ENCODE peak calls at places on chromosomes 1 and 21, in four cellular contexts. One of them, this sample, is unnamed.

GRCh38 chr1:200129480-200129879 is 102.0 kb downstream of the NR5A2 start:
- DNase-seq in Calu3: no peak
- DNase-seq in IMR-90: no peak
- DNase-seq in tibial artery: no peak
- DNase-seq in this sample: no peak

GRCh38 chr1:181112071-181112929 is 23.8 kb downstream of the IER5 start:
- DNase-seq in Calu3: peak
- DNase-seq in IMR-90: peak
- DNase-seq in tibial artery: peak
- DNase-seq in this sample: peak

GRCh38 chr1:226443439-226443838 is 35.5 kb upstream of the PARP1 start:
- DNase-seq in Calu3: no peak
- DNase-seq in IMR-90: peak
- DNase-seq in tibial artery: no peak
- DNase-seq in this sample: peak

GRCh38 chr1:50917128-50917795 is 42.8 kb downstream of the FAF1 start:
- DNase-seq in Calu3: no peak
- DNase-seq in IMR-90: no peak
- DNase-seq in tibial artery: no peak
- DNase-seq in this sample: no peak

GRCh38 chr1:43021547-43022474 is 63.1 kb upstream of the SLC2A1 start:
- DNase-seq in Calu3: no peak
- DNase-seq in IMR-90: no peak
- DNase-seq in tibial artery: no peak
- DNase-seq in this sample: no peak

GRCh38 chr1:200890818-200891773 is 3.6 kb upstream of the INAVA start:
- DNase-seq in Calu3: peak
- DNase-seq in IMR-90: peak
- DNase-seq in tibial artery: no peak
- DNase-seq in this sample: no peak

GRCh38 chr21:34200288-34200905 is 127.0 kb downstream of the MRPS6 start:
- DNase-seq in Calu3: no peak
- DNase-seq in IMR-90: no peak
- DNase-seq in tibial artery: no peak
- DNase-seq in this sample: no peak

GRCh38 chr21:46416551-46416950 is 42.1 kb upstream of the DIP2A start:
- DNase-seq in Calu3: no peak
- DNase-seq in IMR-90: no peak
- DNase-seq in tibial artery: no peak
- DNase-seq in this sample: no peak

GRCh38 chr1:156772728-156773497 is 5.6 kb downstream of the PRCC start:
- DNase-seq in Calu3: no peak
- DNase-seq in IMR-90: no peak
- DNase-seq in tibial artery: peak
- DNase-seq in this sample: no peak

GRCh38 chr1:29415861-29416260 is 179.5 kb downstream of the PTPRU start:
- DNase-seq in Calu3: no peak
- DNase-seq in IMR-90: no peak
- DNase-seq in tibial artery: no peak
- DNase-seq in this sample: no peak

GRCh38 chr1:59008599-59009347 is 224.9 kb upstream of the JUN start:
- DNase-seq in Calu3: no peak
- DNase-seq in IMR-90: peak
- DNase-seq in tibial artery: no peak
- DNase-seq in this sample: no peak

GRCh38 chr1:44605904-44606615 is 68.2 kb downstream of the TMEM53 start:
- DNase-seq in Calu3: no peak
- DNase-seq in IMR-90: no peak
- DNase-seq in tibial artery: no peak
- DNase-seq in this sample: no peak

GRCh38 chr1:93814059-93814794 is 64.8 kb downstream of the DNTTIP2 start:
- DNase-seq in Calu3: peak
- DNase-seq in IMR-90: peak
- DNase-seq in tibial artery: no peak
- DNase-seq in this sample: peak

GRCh38 chr1:92707292-92707691 is 77.6 kb downstream of the EVI5 start:
- DNase-seq in Calu3: no peak
- DNase-seq in IMR-90: no peak
- DNase-seq in tibial artery: no peak
- DNase-seq in this sample: no peak

GRCh38 chr1:40847023-40847740 is 15.0 kb downstream of the CITED4 start:
- DNase-seq in Calu3: no peak
- DNase-seq in IMR-90: peak
- DNase-seq in tibial artery: no peak
- DNase-seq in this sample: no peak

GRCh38 chr1:183255073-183255472 is 69.0 kb downstream of the LAMC2 start:
- DNase-seq in Calu3: no peak
- DNase-seq in IMR-90: no peak
- DNase-seq in tibial artery: no peak
- DNase-seq in this sample: no peak

GRCh38 chr1:64093941-64094340 is 109.5 kb upstream of the UBE2U start:
- DNase-seq in Calu3: no peak
- DNase-seq in IMR-90: peak
- DNase-seq in tibial artery: no peak
- DNase-seq in this sample: no peak

GRCh38 chr1:244735404-244735803 is 82.5 kb downstream of the DESI2 start:
- DNase-seq in Calu3: no peak
- DNase-seq in IMR-90: peak
- DNase-seq in tibial artery: no peak
- DNase-seq in this sample: no peak

GRCh38 chr1:44293761-44294315 is 61.2 kb downstream of the ERI3 start:
- DNase-seq in Calu3: no peak
- DNase-seq in IMR-90: no peak
- DNase-seq in tibial artery: no peak
- DNase-seq in this sample: no peak

GRCh38 chr1:26275580-26276431 is 4.1 kb upstream of the SH3BGRL3 start:
- DNase-seq in Calu3: peak
- DNase-seq in IMR-90: peak
- DNase-seq in tibial artery: peak
- DNase-seq in this sample: peak

GRCh38 chr1:183609313-183609712 is 19.1 kb upstream of the NCF2 start:
- DNase-seq in Calu3: peak
- DNase-seq in IMR-90: peak
- DNase-seq in tibial artery: peak
- DNase-seq in this sample: no peak

GRCh38 chr1:43477716-43478115 is 24.0 kb upstream of the HYI start:
- DNase-seq in Calu3: no peak
- DNase-seq in IMR-90: no peak
- DNase-seq in tibial artery: no peak
- DNase-seq in this sample: no peak

GRCh38 chr1:20266642-20267041 is 24.0 kb upstream of the VWA5B1 start:
- DNase-seq in Calu3: no peak
- DNase-seq in IMR-90: no peak
- DNase-seq in tibial artery: no peak
- DNase-seq in this sample: no peak

GRCh38 chr1:9625761-9626160 is 25.8 kb upstream of the PIK3CD start:
- DNase-seq in Calu3: no peak
- DNase-seq in IMR-90: no peak
- DNase-seq in tibial artery: no peak
- DNase-seq in this sample: no peak

GRCh38 chr1:245129321-245129720 is 25.5 kb upstream of the KIF26B start:
- DNase-seq in Calu3: no peak
- DNase-seq in IMR-90: no peak
- DNase-seq in tibial artery: peak
- DNase-seq in this sample: no peak

GRCh38 chr1:246198141-246198820 is 308.8 kb downstream of the SMYD3 start:
- DNase-seq in Calu3: no peak
- DNase-seq in IMR-90: no peak
- DNase-seq in tibial artery: no peak
- DNase-seq in this sample: no peak

GRCh38 chr1:245108909-245109308 is 45.9 kb upstream of the KIF26B start:
- DNase-seq in Calu3: no peak
- DNase-seq in IMR-90: no peak
- DNase-seq in tibial artery: no peak
- DNase-seq in this sample: no peak

GRCh38 chr1:21596628-21597027 is 72.5 kb downstream of the RAP1GAP start:
- DNase-seq in Calu3: no peak
- DNase-seq in IMR-90: no peak
- DNase-seq in tibial artery: no peak
- DNase-seq in this sample: no peak

GRCh38 chr1:37994886-37995566 is 5.2 kb upstream of the SF3A3 start:
- DNase-seq in Calu3: no peak
- DNase-seq in IMR-90: no peak
- DNase-seq in tibial artery: no peak
- DNase-seq in this sample: no peak

GRCh38 chr1:97337250-97338030 is 583.4 kb downstream of the DPYD start:
- DNase-seq in Calu3: peak
- DNase-seq in IMR-90: peak
- DNase-seq in tibial artery: no peak
- DNase-seq in this sample: no peak

GRCh38 chr1:191963286-191963685 is 195.0 kb upstream of the RGS18 start:
- DNase-seq in Calu3: peak
- DNase-seq in IMR-90: peak
- DNase-seq in tibial artery: no peak
- DNase-seq in this sample: no peak

GRCh38 chr1:162228586-162228985 is 148.1 kb downstream of the SPATA46 start:
- DNase-seq in Calu3: no peak
- DNase-seq in IMR-90: no peak
- DNase-seq in tibial artery: no peak
- DNase-seq in this sample: no peak

GRCh38 chr1:162229534-162229933 is 147.1 kb downstream of the SPATA46 start:
- DNase-seq in Calu3: no peak
- DNase-seq in IMR-90: no peak
- DNase-seq in tibial artery: no peak
- DNase-seq in this sample: no peak

GRCh38 chr1:162232034-162232433 is 144.6 kb downstream of the SPATA46 start:
- DNase-seq in Calu3: no peak
- DNase-seq in IMR-90: no peak
- DNase-seq in tibial artery: no peak
- DNase-seq in this sample: no peak

GRCh38 chr1:162230517-162230916 is 146.1 kb downstream of the SPATA46 start:
- DNase-seq in Calu3: no peak
- DNase-seq in IMR-90: no peak
- DNase-seq in tibial artery: no peak
- DNase-seq in this sample: no peak

DNA sequence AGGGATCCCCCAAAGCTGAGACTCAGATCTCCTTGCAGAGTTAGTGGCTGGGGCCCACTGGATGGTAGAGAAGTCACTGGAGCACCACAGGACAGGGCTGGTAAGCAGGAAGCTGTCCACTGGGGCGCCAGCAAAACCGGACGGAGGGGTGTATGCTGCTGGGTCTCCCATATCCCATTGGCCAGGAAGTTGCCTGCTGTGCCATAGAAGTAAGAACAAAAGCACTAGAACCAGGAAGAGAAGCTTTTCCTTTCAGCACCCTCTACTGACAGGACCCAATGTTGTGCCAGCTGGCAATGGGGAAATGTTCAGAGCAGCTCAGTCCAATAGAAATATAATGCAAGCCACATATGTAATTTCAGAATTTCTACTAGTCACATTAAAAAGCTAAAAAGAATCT is 146.6 kb downstream of the SPATA46 start:
- DNase-seq in Calu3: peak
- DNase-seq in IMR-90: no peak
- DNase-seq in tibial artery: no peak
- DNase-seq in this sample: no peak
- TF ChIP-seq CTCF in Calu3: no peak
- TF ChIP-seq CTCF in IMR-90: no peak
- TF ChIP-seq CTCF in tibial artery: peak
- TF ChIP-seq CTCF in this sample: peak

GRCh38 chr21:42156690-42157605 is 62.0 kb upstream of the ABCG1 start:
- DNase-seq in Calu3: no peak
- DNase-seq in IMR-90: no peak
- DNase-seq in tibial artery: no peak
- DNase-seq in this sample: no peak
- TF ChIP-seq CTCF in Calu3: no peak
- TF ChIP-seq CTCF in IMR-90: no peak
- TF ChIP-seq CTCF in tibial artery: no peak
- TF ChIP-seq CTCF in this sample: no peak

GRCh38 chr1:87167855-87168630 is 160.6 kb upstream of the LMO4 start:
- DNase-seq in Calu3: no peak
- DNase-seq in IMR-90: no peak
- DNase-seq in tibial artery: no peak
- DNase-seq in this sample: no peak
- TF ChIP-seq CTCF in Calu3: peak
- TF ChIP-seq CTCF in IMR-90: no peak
- TF ChIP-seq CTCF in tibial artery: no peak
- TF ChIP-seq CTCF in this sample: peak

GRCh38 chr1:99969260-99969728 is 502 bp upstream of the SLC35A3 start:
- DNase-seq in Calu3: no peak
- DNase-seq in IMR-90: no peak
- DNase-seq in tibial artery: no peak
- DNase-seq in this sample: no peak

GRCh38 chr1:99965646-99966375 is 4.0 kb upstream of the SLC35A3 start:
- DNase-seq in Calu3: no peak
- DNase-seq in IMR-90: no peak
- DNase-seq in tibial artery: no peak
- DNase-seq in this sample: no peak

GRCh38 chr1:99968214-99968613 is 1.6 kb upstream of the SLC35A3 start:
- DNase-seq in Calu3: no peak
- DNase-seq in IMR-90: no peak
- DNase-seq in tibial artery: no peak
- DNase-seq in this sample: no peak

GRCh38 chr1:99970713-99971255 is 988 bp downstream of the SLC35A3 start:
- DNase-seq in Calu3: no peak
- DNase-seq in IMR-90: no peak
- DNase-seq in tibial artery: no peak
- DNase-seq in this sample: no peak

GRCh38 chr1:99969729-99970591 is at the start of gene SLC35A3:
- DNase-seq in Calu3: peak
- DNase-seq in IMR-90: peak
- DNase-seq in tibial artery: peak
- DNase-seq in this sample: no peak
- TF ChIP-seq CTCF in Calu3: no peak
- TF ChIP-seq CTCF in IMR-90: no peak
- TF ChIP-seq CTCF in tibial artery: no peak
- TF ChIP-seq CTCF in this sample: no peak

GRCh38 chr1:30725450-30726095 is 2.2 kb upstream of the MATN1 start:
- DNase-seq in Calu3: no peak
- DNase-seq in IMR-90: no peak
- DNase-seq in tibial artery: no peak
- DNase-seq in this sample: no peak

GRCh38 chr1:30724655-30725421 is 1.5 kb upstream of the MATN1 start:
- DNase-seq in Calu3: no peak
- DNase-seq in IMR-90: no peak
- DNase-seq in tibial artery: no peak
- DNase-seq in this sample: no peak

GRCh38 chr1:30722175-30722537 is 1.2 kb downstream of the MATN1 start:
- DNase-seq in Calu3: peak
- DNase-seq in IMR-90: no peak
- DNase-seq in tibial artery: no peak
- DNase-seq in this sample: no peak

GRCh38 chr1:30723296-30723897 is at the start of gene MATN1:
- DNase-seq in Calu3: no peak
- DNase-seq in IMR-90: no peak
- DNase-seq in tibial artery: no peak
- DNase-seq in this sample: no peak

DNA sequence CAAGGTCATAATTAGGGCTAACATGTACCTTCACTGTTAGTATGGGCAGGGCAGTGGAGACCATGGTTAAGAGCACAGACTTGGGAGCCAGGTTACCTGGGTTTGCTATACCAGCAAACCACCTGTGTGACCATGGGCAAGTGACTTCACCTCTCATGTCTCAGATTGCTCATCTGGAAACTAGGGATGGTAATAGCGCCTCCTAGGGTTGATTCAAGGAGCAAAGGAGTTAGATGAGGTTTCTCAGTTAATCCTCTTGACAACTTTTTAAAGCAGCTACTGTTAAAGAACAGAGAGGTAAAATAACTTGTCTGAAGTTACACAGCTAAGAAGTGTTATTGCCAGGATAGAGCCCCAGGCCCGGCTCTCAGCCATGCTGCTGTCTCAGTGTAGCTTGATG is 790 bp upstream of the MATN1 start:
- DNase-seq in Calu3: no peak
- DNase-seq in IMR-90: no peak
- DNase-seq in tibial artery: no peak
- DNase-seq in this sample: no peak
- TF ChIP-seq CTCF in Calu3: peak
- TF ChIP-seq CTCF in IMR-90: peak
- TF ChIP-seq CTCF in tibial artery: no peak
- TF ChIP-seq CTCF in this sample: peak

This sample was measured in astrocyte of the cerebellum.